ENCODE peak calls at places on chromosomes 1 and 21, in six cellular contexts. Y is uterus, D is foreskin keratinocyte, N is iris pigment epithelial cell, A is HAP-1, V is GM23338. E is an unnamed sample.
A peak's percentile ranks its signal among the peaks of the same experiment; 100 is the strongest.

GRCh38 chr1:51575406-51576084 is 41.3 kb upstream of the OSBPL9 start:
- DNase-seq in Y (no peak), D (no peak), N (peak; percentile 52), A (peak; percentile 21), V (no peak), E (no peak)

GRCh38 chr1:18611311-18611710 is 19.3 kb upstream of the PAX7 start:
- DNase-seq in Y (no peak), D (no peak), N (no peak), A (no peak), V (no peak), E (no peak)

GRCh38 chr1:45205910-45206721 is at the start of gene ZSWIM5:
- DNase-seq in Y (peak; percentile 71), D (no peak), N (peak; percentile 70), A (peak; percentile 70), V (peak; percentile 83), E (peak; percentile 29)

GRCh38 chr1:157585984-157586383 is 11.9 kb downstream of the FCRL4 start:
- DNase-seq in Y (no peak), D (no peak), N (no peak), A (no peak), V (peak; percentile 13), E (no peak)

GRCh38 chr21:45447821-45448220 is 42.9 kb downstream of the COL18A1 start:
- DNase-seq in Y (no peak), D (peak; percentile 46), N (no peak), A (no peak), V (no peak), E (no peak)

GRCh38 chr1:9841460-9841859 is 17.7 kb upstream of the CLSTN1 start:
- DNase-seq in Y (no peak), D (no peak), N (no peak), A (no peak), V (no peak), E (no peak)

GRCh38 chr1:188027613-188028012 is 1198.9 kb downstream of the PLA2G4A start:
- DNase-seq in Y (no peak), D (peak; percentile 78), N (peak; percentile 97), A (no peak), V (no peak), E (no peak)

GRCh38 chr1:239810071-239810481 is 281.6 kb upstream of the FMN2 start:
- DNase-seq in Y (no peak), D (no peak), N (no peak), A (no peak), V (peak; percentile 67), E (no peak)

GRCh38 chr1:173255214-173255813 is 48.2 kb upstream of the TNFSF4 start:
- DNase-seq in Y (no peak), D (no peak), N (peak; percentile 60), A (peak; percentile 40), V (peak; percentile 67), E (no peak)

GRCh38 chr1:221148580-221148979 is 269.3 kb downstream of the HLX start:
- DNase-seq in Y (no peak), D (no peak), N (no peak), A (no peak), V (no peak), E (no peak)

GRCh38 chr1:227396539-227397355 is 78.5 kb upstream of the CDC42BPA start:
- DNase-seq in Y (no peak), D (no peak), N (peak; percentile 27), A (no peak), V (no peak), E (no peak)

GRCh38 chr1:212749924-212750535 is 41.5 kb downstream of the NSL1 start:
- DNase-seq in Y (no peak), D (peak; percentile 59), N (peak; percentile 58), A (peak; percentile 41), V (peak; percentile 89), E (peak; percentile 42)

GRCh38 chr1:37989381-37989930 is 366 bp downstream of the SF3A3 start:
- DNase-seq in Y (no peak), D (no peak), N (peak; percentile 44), A (peak; percentile 50), V (peak; percentile 58), E (no peak)

GRCh38 chr21:33434770-33435360 is 31.7 kb downstream of the IFNGR2 start:
- DNase-seq in Y (no peak), D (peak; percentile 90), N (peak; percentile 95), A (no peak), V (no peak), E (no peak)

GRCh38 chr1:180769889-180770288 is 138.1 kb downstream of the XPR1 start:
- DNase-seq in Y (no peak), D (no peak), N (no peak), A (no peak), V (no peak), E (no peak)

GRCh38 chr1:217048104-217048707 is 325.0 kb upstream of the ESRRG start:
- DNase-seq in Y (no peak), D (no peak), N (peak; percentile 17), A (peak; percentile 53), V (peak; percentile 77), E (no peak)

GRCh38 chr1:205810448-205811157 is 2.4 kb downstream of the SLC41A1 start:
- DNase-seq in Y (no peak), D (no peak), N (peak; percentile 36), A (no peak), V (peak; percentile 65), E (no peak)

GRCh38 chr1:161131721-161132409 is 602 bp downstream of the DEDD start:
- DNase-seq in Y (no peak), D (no peak), N (peak; percentile 44), A (peak; percentile 22), V (peak; percentile 22), E (peak; percentile 80)

GRCh38 chr1:205438213-205439158 is 16.6 kb upstream of the LEMD1 start:
- DNase-seq in Y (peak; percentile 89), D (no peak), N (peak; percentile 75), A (peak; percentile 90), V (peak; percentile 74), E (peak; percentile 50)

GRCh38 chr1:159921251-159921650 is 4.1 kb downstream of the TAGLN2 start:
- DNase-seq in Y (no peak), D (no peak), N (peak; percentile 43), A (no peak), V (no peak), E (no peak)

GRCh38 chr1:48500541-48501440 is 28.8 kb upstream of the SPATA6 start:
- DNase-seq in Y (no peak), D (no peak), N (no peak), A (no peak), V (peak; percentile 19), E (no peak)

GRCh38 chr21:43191521-43191920 is 22.7 kb downstream of the CRYAA start:
- DNase-seq in Y (peak; percentile 6), D (no peak), N (no peak), A (no peak), V (no peak), E (no peak)

GRCh38 chr1:116372186-116372585 is 858 bp upstream of the ATP1A1 start:
- DNase-seq in Y (no peak), D (no peak), N (no peak), A (no peak), V (peak; percentile 78), E (no peak)

GRCh38 chr1:221672160-221672762 is 69.6 kb downstream of the DUSP10 start:
- DNase-seq in Y (no peak), D (no peak), N (peak; percentile 77), A (no peak), V (no peak), E (no peak)

GRCh38 chr1:234755449-234755863 is 145.5 kb upstream of the IRF2BP2 start:
- DNase-seq in Y (peak; percentile 85), D (no peak), N (peak; percentile 86), A (no peak), V (no peak), E (no peak)

GRCh38 chr21:44944596-44944995 is 4.8 kb downstream of the SLX9 start:
- DNase-seq in Y (no peak), D (no peak), N (no peak), A (no peak), V (no peak), E (no peak)

GRCh38 chr1:87449348-87449963 is 120.8 kb downstream of the LMO4 start:
- DNase-seq in Y (peak; percentile 16), D (peak; percentile 45), N (no peak), A (no peak), V (no peak), E (no peak)